ENCODE peak calls at places on chromosomes 12 and 14, in five cellular contexts. One of them, this sample, is unnamed.

GRCh38 chr12:93109794-93110203 is 180.7 kb upstream of the EEA1 start:
- DNase-seq in tibial nerve: no peak
- DNase-seq in ovary: peak
- DNase-seq in A549: no peak
- DNase-seq in lower leg skin: no peak
- DNase-seq in this sample: no peak

GRCh38 chr14:44657688-44658388 is 150.8 kb upstream of the FSCB start:
- DNase-seq in tibial nerve: no peak
- DNase-seq in ovary: no peak
- DNase-seq in A549: no peak
- DNase-seq in lower leg skin: no peak
- DNase-seq in this sample: no peak

GRCh38 chr12:51270067-51270846 is at the start of gene SMAGP:
- DNase-seq in tibial nerve: peak
- DNase-seq in ovary: peak
- DNase-seq in A549: peak
- DNase-seq in lower leg skin: peak
- DNase-seq in this sample: peak

GRCh38 chr12:3724096-3724805 is 28.7 kb downstream of the CRACR2A start:
- DNase-seq in tibial nerve: no peak
- DNase-seq in ovary: no peak
- DNase-seq in A549: no peak
- DNase-seq in lower leg skin: no peak
- DNase-seq in this sample: no peak

GRCh38 chr12:28209782-28210181 is 19.5 kb downstream of the CCDC91 start:
- DNase-seq in tibial nerve: no peak
- DNase-seq in ovary: no peak
- DNase-seq in A549: no peak
- DNase-seq in lower leg skin: no peak
- DNase-seq in this sample: no peak

GRCh38 chr14:55807059-55807499 is 227.1 kb downstream of the KTN1 start:
- DNase-seq in tibial nerve: peak
- DNase-seq in ovary: peak
- DNase-seq in A549: no peak
- DNase-seq in lower leg skin: peak
- DNase-seq in this sample: peak

GRCh38 chr12:66269757-66270383 is 32.4 kb upstream of the HELB start:
- DNase-seq in tibial nerve: peak
- DNase-seq in ovary: no peak
- DNase-seq in A549: peak
- DNase-seq in lower leg skin: no peak
- DNase-seq in this sample: no peak

GRCh38 chr12:5441497-5442236 is 9.8 kb downstream of the NTF3 start:
- DNase-seq in tibial nerve: no peak
- DNase-seq in ovary: no peak
- DNase-seq in A549: no peak
- DNase-seq in lower leg skin: no peak
- DNase-seq in this sample: no peak

GRCh38 chr12:130689408-130690405 is 26.4 kb downstream of the RIMBP2 start:
- DNase-seq in tibial nerve: no peak
- DNase-seq in ovary: no peak
- DNase-seq in A549: no peak
- DNase-seq in lower leg skin: no peak
- DNase-seq in this sample: no peak

GRCh38 chr14:101471723-101472517 is 89.4 kb upstream of the DIO3 start:
- DNase-seq in tibial nerve: no peak
- DNase-seq in ovary: peak
- DNase-seq in A549: no peak
- DNase-seq in lower leg skin: peak
- DNase-seq in this sample: peak

GRCh38 chr14:96146131-96146771 is 58.4 kb upstream of the BDKRB2 start:
- DNase-seq in tibial nerve: no peak
- DNase-seq in ovary: no peak
- DNase-seq in A549: no peak
- DNase-seq in lower leg skin: no peak
- DNase-seq in this sample: no peak

GRCh38 chr12:49121047-49121696 is 10.0 kb downstream of the TUBA1B start:
- DNase-seq in tibial nerve: peak
- DNase-seq in ovary: no peak
- DNase-seq in A549: peak
- DNase-seq in lower leg skin: no peak
- DNase-seq in this sample: peak

GRCh38 chr12:47858511-47859266 is 39.0 kb upstream of the HDAC7 start:
- DNase-seq in tibial nerve: no peak
- DNase-seq in ovary: no peak
- DNase-seq in A549: no peak
- DNase-seq in lower leg skin: no peak
- DNase-seq in this sample: no peak

GRCh38 chr14:22434030-22434429 is 155.0 kb downstream of the DAD1 start:
- DNase-seq in tibial nerve: no peak
- DNase-seq in ovary: no peak
- DNase-seq in A549: no peak
- DNase-seq in lower leg skin: no peak
- DNase-seq in this sample: no peak

GRCh38 chr12:73598626-73599025 is 939.0 kb upstream of the ATXN7L3B start:
- DNase-seq in tibial nerve: no peak
- DNase-seq in ovary: no peak
- DNase-seq in A549: no peak
- DNase-seq in lower leg skin: no peak
- DNase-seq in this sample: no peak

GRCh38 chr12:29229937-29230336 is 80.9 kb downstream of the FAR2 start:
- DNase-seq in tibial nerve: no peak
- DNase-seq in ovary: no peak
- DNase-seq in A549: no peak
- DNase-seq in lower leg skin: no peak
- DNase-seq in this sample: no peak

GRCh38 chr12:30997685-30998440 is 71.3 kb downstream of the TSPAN11 start:
- DNase-seq in tibial nerve: no peak
- DNase-seq in ovary: no peak
- DNase-seq in A549: no peak
- DNase-seq in lower leg skin: no peak
- DNase-seq in this sample: no peak

GRCh38 chr14:50757702-50758101 is 73.3 kb downstream of the NIN start:
- DNase-seq in tibial nerve: no peak
- DNase-seq in ovary: no peak
- DNase-seq in A549: no peak
- DNase-seq in lower leg skin: no peak
- DNase-seq in this sample: no peak

GRCh38 chr12:64029013-64029857 is 184.7 kb downstream of the SRGAP1 start:
- DNase-seq in tibial nerve: no peak
- DNase-seq in ovary: no peak
- DNase-seq in A549: no peak
- DNase-seq in lower leg skin: no peak
- DNase-seq in this sample: peak

GRCh38 chr12:130775953-130776856 is 60.1 kb upstream of the RIMBP2 start:
- DNase-seq in tibial nerve: peak
- DNase-seq in ovary: peak
- DNase-seq in A549: peak
- DNase-seq in lower leg skin: no peak
- DNase-seq in this sample: peak

GRCh38 chr12:120242971-120243699 is 22.4 kb downstream of the PXN start:
- DNase-seq in tibial nerve: no peak
- DNase-seq in ovary: no peak
- DNase-seq in A549: no peak
- DNase-seq in lower leg skin: no peak
- DNase-seq in this sample: no peak

GRCh38 chr14:60168841-60169240 is 3.6 kb upstream of the DHRS7 start:
- DNase-seq in tibial nerve: no peak
- DNase-seq in ovary: no peak
- DNase-seq in A549: no peak
- DNase-seq in lower leg skin: no peak
- DNase-seq in this sample: no peak
- TF ChIP-seq POLR2A in tibial nerve: no peak
- TF ChIP-seq POLR2A in ovary: no peak
- TF ChIP-seq POLR2A in A549: no peak
- TF ChIP-seq POLR2A in lower leg skin: no peak
- TF ChIP-seq POLR2A in this sample: no peak

GRCh38 chr12:62320054-62320453 is 59.9 kb downstream of the USP15 start:
- DNase-seq in tibial nerve: no peak
- DNase-seq in ovary: no peak
- DNase-seq in A549: no peak
- DNase-seq in lower leg skin: no peak
- DNase-seq in this sample: no peak
- TF ChIP-seq POLR2A in tibial nerve: no peak
- TF ChIP-seq POLR2A in ovary: no peak
- TF ChIP-seq POLR2A in A549: no peak
- TF ChIP-seq POLR2A in lower leg skin: no peak
- TF ChIP-seq POLR2A in this sample: no peak

DNA sequence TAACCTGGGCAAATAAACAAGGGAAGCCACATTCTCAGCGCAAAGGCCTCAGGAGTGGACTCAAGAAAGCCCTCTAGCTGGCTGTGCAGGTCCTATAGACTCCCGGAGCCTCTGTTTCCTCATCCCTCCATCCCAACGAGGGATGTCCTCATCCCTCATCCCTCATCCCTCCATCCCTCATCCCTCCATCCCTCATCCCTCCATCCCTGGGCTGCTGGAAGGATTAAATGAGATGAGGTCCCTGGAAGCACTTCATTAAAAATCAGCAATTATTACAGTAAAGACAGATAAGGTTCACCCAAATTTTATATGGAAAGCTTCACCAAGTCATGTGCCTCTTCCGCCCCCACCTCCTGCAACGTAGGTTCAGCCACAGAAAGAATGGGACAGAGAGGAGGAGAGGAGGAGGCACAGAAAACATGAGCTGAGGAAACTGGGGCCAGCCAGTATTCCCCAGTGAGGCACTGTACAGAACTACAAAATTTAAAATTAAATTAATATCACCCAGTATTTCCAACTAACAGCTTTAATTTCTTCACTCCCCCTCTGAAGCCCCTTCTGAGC is 4.8 kb downstream of the ITPK1 start:
- DNase-seq in tibial nerve: no peak
- DNase-seq in ovary: no peak
- DNase-seq in A549: no peak
- DNase-seq in lower leg skin: no peak
- DNase-seq in this sample: no peak
- TF ChIP-seq POLR2A in tibial nerve: no peak
- TF ChIP-seq POLR2A in ovary: no peak
- TF ChIP-seq POLR2A in A549: no peak
- TF ChIP-seq POLR2A in lower leg skin: no peak
- TF ChIP-seq POLR2A in this sample: no peak

GRCh38 chr12:96585977-96586376 is 96.6 kb downstream of the CFAP54 start:
- DNase-seq in tibial nerve: no peak
- DNase-seq in ovary: no peak
- DNase-seq in A549: no peak
- DNase-seq in lower leg skin: no peak
- DNase-seq in this sample: no peak

GRCh38 chr12:96587691-96588090 is 98.3 kb downstream of the CFAP54 start:
- DNase-seq in tibial nerve: no peak
- DNase-seq in ovary: no peak
- DNase-seq in A549: no peak
- DNase-seq in lower leg skin: no peak
- DNase-seq in this sample: no peak

GRCh38 chr12:96590970-96591369 is 101.6 kb downstream of the CFAP54 start:
- DNase-seq in tibial nerve: no peak
- DNase-seq in ovary: no peak
- DNase-seq in A549: no peak
- DNase-seq in lower leg skin: no peak
- DNase-seq in this sample: no peak
- TF ChIP-seq POLR2A in tibial nerve: no peak
- TF ChIP-seq POLR2A in ovary: no peak
- TF ChIP-seq POLR2A in A549: no peak
- TF ChIP-seq POLR2A in lower leg skin: no peak
- TF ChIP-seq POLR2A in this sample: no peak

GRCh38 chr14:20455355-20456300 is 602 bp downstream of the APEX1 start:
- DNase-seq in tibial nerve: peak
- DNase-seq in ovary: no peak
- DNase-seq in A549: peak
- DNase-seq in lower leg skin: no peak
- DNase-seq in this sample: no peak
- TF ChIP-seq POLR2A in tibial nerve: no peak
- TF ChIP-seq POLR2A in ovary: no peak
- TF ChIP-seq POLR2A in A549: no peak
- TF ChIP-seq POLR2A in lower leg skin: no peak
- TF ChIP-seq POLR2A in this sample: no peak

GRCh38 chr12:121792607-121793500 is 634 bp downstream of the RHOF start:
- DNase-seq in tibial nerve: no peak
- DNase-seq in ovary: peak
- DNase-seq in A549: no peak
- DNase-seq in lower leg skin: no peak
- DNase-seq in this sample: no peak
- TF ChIP-seq POLR2A in tibial nerve: no peak
- TF ChIP-seq POLR2A in ovary: no peak
- TF ChIP-seq POLR2A in A549: no peak
- TF ChIP-seq POLR2A in lower leg skin: no peak
- TF ChIP-seq POLR2A in this sample: no peak

GRCh38 chr14:20454645-20455354 is at the start of the genes APEX1 and OSGEP:
- DNase-seq in tibial nerve: peak
- DNase-seq in ovary: peak
- DNase-seq in A549: peak
- DNase-seq in lower leg skin: peak
- DNase-seq in this sample: peak
- TF ChIP-seq POLR2A in tibial nerve: peak
- TF ChIP-seq POLR2A in ovary: peak
- TF ChIP-seq POLR2A in A549: peak
- TF ChIP-seq POLR2A in lower leg skin: no peak
- TF ChIP-seq POLR2A in this sample: peak

GRCh38 chr12:19440019-19440858 is 947 bp downstream of the AEBP2 start:
- DNase-seq in tibial nerve: peak
- DNase-seq in ovary: peak
- DNase-seq in A549: peak
- DNase-seq in lower leg skin: peak
- DNase-seq in this sample: peak
- TF ChIP-seq POLR2A in tibial nerve: no peak
- TF ChIP-seq POLR2A in ovary: no peak
- TF ChIP-seq POLR2A in A549: no peak
- TF ChIP-seq POLR2A in lower leg skin: no peak
- TF ChIP-seq POLR2A in this sample: no peak

GRCh38 chr12:9064201-9064814 is 51.4 kb downstream of the A2M start:
- DNase-seq in tibial nerve: peak
- DNase-seq in ovary: peak
- DNase-seq in A549: peak
- DNase-seq in lower leg skin: peak
- DNase-seq in this sample: peak
- TF ChIP-seq POLR2A in tibial nerve: peak
- TF ChIP-seq POLR2A in ovary: peak
- TF ChIP-seq POLR2A in A549: peak
- TF ChIP-seq POLR2A in lower leg skin: no peak
- TF ChIP-seq POLR2A in this sample: peak

This sample was measured in uterus.